ENCODE peak calls at places on chromosomes 11 and 22, in six cellular contexts. S, J, P, G, Z and K are unnamed samples.

GRCh38 chr11:31645747-31646146 is 136.2 kb downstream of the ELP4 start:
- DNase-seq in S (peak), J (peak), P (peak), G (peak), Z (no peak), K (peak)

GRCh38 chr11:57619331-57619730 is 21.8 kb downstream of the SERPING1 start:
- DNase-seq in S (no peak), J (peak), P (no peak), G (no peak), Z (peak), K (no peak)

GRCh38 chr11:44464741-44465140 is 100.7 kb upstream of the CD82 start:
- DNase-seq in S (no peak), J (peak), P (no peak), G (peak), Z (peak), K (peak)

GRCh38 chr11:60866911-60867870 is at the start of gene ZP1:
- DNase-seq in S (no peak), J (no peak), P (no peak), G (no peak), Z (no peak), K (peak)

GRCh38 chr22:31177420-31178162 is 17.6 kb downstream of the RNF185 start:
- DNase-seq in S (peak), J (no peak), P (peak), G (peak), Z (no peak), K (peak)

GRCh38 chr11:113556036-113556435 is 80.8 kb upstream of the DRD2 start:
- DNase-seq in S (no peak), J (no peak), P (no peak), G (no peak), Z (no peak), K (no peak)

GRCh38 chr11:127651888-127652221 is 651.3 kb upstream of the KIRREL3 start:
- DNase-seq in S (no peak), J (no peak), P (no peak), G (peak), Z (no peak), K (no peak)

GRCh38 chr22:42720263-42721044 is at the start of gene A4GALT:
- DNase-seq in S (peak), J (no peak), P (no peak), G (no peak), Z (peak), K (no peak)

GRCh38 chr22:23539135-23539838 is 40.8 kb downstream of the IGLL1 start:
- DNase-seq in S (peak), J (peak), P (peak), G (peak), Z (peak), K (peak)

GRCh38 chr11:116471608-116472007 is 301.2 kb downstream of the BUD13 start:
- DNase-seq in S (no peak), J (peak), P (peak), G (peak), Z (no peak), K (peak)

GRCh38 chr11:47980093-47980906 is at the start of gene PTPRJ:
- DNase-seq in S (peak), J (no peak), P (peak), G (peak), Z (peak), K (peak)

GRCh38 chr11:18865951-18866350 is 73.3 kb downstream of the MRGPRX1 start:
- DNase-seq in S (no peak), J (no peak), P (no peak), G (no peak), Z (no peak), K (no peak)

GRCh38 chr11:203945-204586 is 3.1 kb downstream of the BET1L start:
- DNase-seq in S (no peak), J (no peak), P (no peak), G (no peak), Z (no peak), K (no peak)

GRCh38 chr11:86990079-86990478 is 34.9 kb upstream of the FZD4 start:
- DNase-seq in S (no peak), J (no peak), P (peak), G (no peak), Z (no peak), K (no peak)

GRCh38 chr11:12175694-12176241 is 65.4 kb downstream of the MICAL2 start:
- DNase-seq in S (peak), J (peak), P (peak), G (peak), Z (no peak), K (peak)

GRCh38 chr11:119479685-119480275 is 56.8 kb upstream of the THY1 start:
- DNase-seq in S (peak), J (no peak), P (peak), G (peak), Z (peak), K (peak)

GRCh38 chr11:78212586-78213371 is 24.1 kb downstream of the USP35 start:
- DNase-seq in S (peak), J (no peak), P (peak), G (no peak), Z (no peak), K (no peak)

GRCh38 chr22:27045103-27045940 is 387.9 kb downstream of the MIAT start:
- DNase-seq in S (peak), J (no peak), P (peak), G (peak), Z (no peak), K (peak)

GRCh38 chr22:37218771-37219411 is 6.6 kb upstream of the SSTR3 start:
- DNase-seq in S (no peak), J (no peak), P (no peak), G (no peak), Z (peak), K (no peak)

GRCh38 chr22:46807458-46807857 is 45.0 kb downstream of the TBC1D22A start:
- DNase-seq in S (no peak), J (no peak), P (no peak), G (no peak), Z (no peak), K (no peak)

GRCh38 chr11:12556788-12557384 is 117.3 kb upstream of the TEAD1 start:
- DNase-seq in S (peak), J (peak), P (peak), G (no peak), Z (no peak), K (peak)

GRCh38 chr11:26608507-26609146 is 36.6 kb upstream of the MUC15 start:
- DNase-seq in S (no peak), J (no peak), P (no peak), G (no peak), Z (no peak), K (no peak)

GRCh38 chr11:94128171-94128745 is 383 bp upstream of the PANX1 start:
- DNase-seq in S (no peak), J (no peak), P (no peak), G (no peak), Z (peak), K (peak)

GRCh38 chr11:11073996-11074395 is 216.1 kb upstream of the ZBED5 start:
- DNase-seq in S (no peak), J (no peak), P (no peak), G (peak), Z (no peak), K (peak)

GRCh38 chr11:2443406-2443805 is 908 bp downstream of the TRPM5 start:
- DNase-seq in S (no peak), J (no peak), P (no peak), G (no peak), Z (no peak), K (no peak)

GRCh38 chr11:75858613-75859012 is 43.6 kb downstream of the UVRAG start:
- DNase-seq in S (peak), J (no peak), P (peak), G (peak), Z (no peak), K (peak)

GRCh38 chr11:128522063-128522942 is 65.1 kb downstream of the ETS1 start:
- DNase-seq in S (peak), J (peak), P (peak), G (peak), Z (peak), K (peak)

GRCh38 chr11:114483929-114484328 is 44.7 kb downstream of the REXO2 start:
- DNase-seq in S (no peak), J (no peak), P (no peak), G (no peak), Z (no peak), K (no peak)

GRCh38 chr11:116948375-116948774 is 111.0 kb upstream of the APOA1 start:
- DNase-seq in S (peak), J (peak), P (no peak), G (peak), Z (no peak), K (peak)

GRCh38 chr11:34263462-34264186 is 94.2 kb downstream of the ABTB2 start:
- DNase-seq in S (peak), J (peak), P (peak), G (peak), Z (no peak), K (peak)

GRCh38 chr22:39130892-39131855 is 21.3 kb downstream of the CBX7 start:
- DNase-seq in S (no peak), J (no peak), P (no peak), G (no peak), Z (no peak), K (no peak)

GRCh38 chr11:46564459-46564858 is 29.4 kb downstream of the AMBRA1 start:
- DNase-seq in S (no peak), J (no peak), P (peak), G (peak), Z (no peak), K (peak)

GRCh38 chr11:83691387-83692088 is 405.4 kb upstream of the CCDC90B start:
- DNase-seq in S (peak), J (no peak), P (peak), G (no peak), Z (no peak), K (peak)

GRCh38 chr11:116513894-116514293 is 258.9 kb downstream of the BUD13 start:
- DNase-seq in S (peak), J (peak), P (peak), G (no peak), Z (no peak), K (no peak)

GRCh38 chr22:49657275-49657973 is 170.2 kb downstream of the BRD1 start:
- DNase-seq in S (no peak), J (peak), P (no peak), G (no peak), Z (peak), K (no peak)

GRCh38 chr11:17939542-17939941 is 73.3 kb downstream of the SERGEF start:
- DNase-seq in S (no peak), J (no peak), P (no peak), G (no peak), Z (no peak), K (no peak)

GRCh38 chr11:96002754-96003290 is 78.9 kb upstream of the MTMR2 start:
- DNase-seq in S (no peak), J (no peak), P (no peak), G (no peak), Z (no peak), K (no peak)
- TF ChIP-seq CTCF in S (no peak), J (no peak), P (no peak), G (no peak), Z (no peak), K (no peak)

GRCh38 chr22:17235861-17236260 is 16.6 kb upstream of the ADA2 start:
- DNase-seq in S (no peak), J (no peak), P (no peak), G (no peak), Z (no peak), K (no peak)

GRCh38 chr22:17232406-17232805 is 13.2 kb upstream of the ADA2 start:
- DNase-seq in S (no peak), J (no peak), P (no peak), G (no peak), Z (no peak), K (no peak)

GRCh38 chr22:17234144-17234623 is 14.9 kb upstream of the ADA2 start:
- DNase-seq in S (peak), J (peak), P (no peak), G (no peak), Z (no peak), K (no peak)

GRCh38 chr22:17235149-17235655 is 16.0 kb upstream of the ADA2 start:
- DNase-seq in S (no peak), J (no peak), P (no peak), G (no peak), Z (no peak), K (no peak)

DNA sequence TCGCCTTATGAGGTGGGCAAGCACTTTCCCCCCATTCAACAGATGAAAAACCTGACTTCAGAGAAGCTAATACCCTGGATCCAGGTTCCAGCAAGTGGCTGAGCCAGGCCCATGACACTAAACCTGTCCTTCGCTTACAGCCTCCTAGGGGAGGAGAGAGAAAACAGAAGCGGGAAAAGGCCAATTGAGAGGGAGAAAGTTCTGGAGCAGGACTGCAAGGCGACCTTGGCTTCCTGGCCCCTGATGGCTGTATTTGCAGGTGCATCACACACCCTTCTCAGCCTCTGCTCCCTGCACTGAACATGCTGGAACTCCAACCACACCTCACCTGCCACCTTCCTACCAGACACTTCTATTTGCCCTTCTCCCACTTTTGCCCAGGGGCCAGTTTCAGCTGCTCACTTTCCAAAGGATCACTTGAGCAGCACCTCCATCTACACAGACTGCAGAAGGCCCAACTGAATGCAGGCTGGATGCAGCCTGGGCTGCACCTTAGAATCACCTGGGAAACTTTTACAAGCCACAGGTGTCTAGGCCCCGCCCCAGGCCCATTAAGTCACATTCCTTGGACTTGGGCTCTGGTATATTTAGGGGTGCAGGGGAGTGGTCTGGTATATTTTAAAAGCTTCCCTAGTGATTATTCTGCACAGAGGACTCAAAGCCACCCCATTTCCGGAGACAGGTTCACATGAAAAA is 14.3 kb upstream of the ADA2 start:
- DNase-seq in S (no peak), J (no peak), P (no peak), G (no peak), Z (no peak), K (no peak)
- H3K4me3 ChIP-seq in S (no peak), J (no peak), P (no peak), G (no peak), Z (no peak), K (no peak)

DNA sequence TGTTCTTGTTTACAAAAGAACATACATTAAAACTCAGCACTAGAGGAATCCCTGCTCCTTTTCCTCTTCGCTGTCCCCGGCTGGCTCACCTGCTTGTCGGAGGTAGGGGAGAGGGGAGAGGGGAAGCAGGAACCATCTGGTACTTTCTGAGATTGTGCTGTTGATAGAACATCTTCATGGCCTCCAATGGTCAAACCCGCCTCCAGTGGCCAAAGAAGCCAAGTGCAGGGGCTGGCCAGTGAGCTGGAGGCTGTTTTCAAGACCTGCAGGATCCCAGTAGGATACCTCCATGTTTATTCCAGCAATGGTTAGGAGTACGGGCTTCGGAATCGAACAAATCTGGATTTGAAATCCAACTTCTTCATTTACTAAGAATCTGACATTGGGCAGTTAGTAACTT is 92.6 kb downstream of the PKNOX2 start:
- DNase-seq in S (no peak), J (no peak), P (no peak), G (no peak), Z (no peak), K (no peak)
- TF ChIP-seq CTCF in S (peak), J (no peak), P (peak), G (peak), Z (no peak), K (no peak)

GRCh38 chr11:9775393-9775780 is 111.5 kb downstream of the SWAP70 start:
- DNase-seq in S (no peak), J (no peak), P (no peak), G (no peak), Z (no peak), K (no peak)

GRCh38 chr11:9774591-9775392 is 110.9 kb downstream of the SWAP70 start:
- DNase-seq in S (peak), J (no peak), P (peak), G (no peak), Z (no peak), K (peak)

GRCh38 chr11:9776203-9776602 is 112.3 kb downstream of the SWAP70 start:
- DNase-seq in S (no peak), J (no peak), P (no peak), G (no peak), Z (no peak), K (no peak)

GRCh38 chr11:9777525-9777924 is 113.6 kb downstream of the SWAP70 start:
- DNase-seq in S (no peak), J (no peak), P (no peak), G (no peak), Z (no peak), K (no peak)

GRCh38 chr11:9777066-9777465 is 113.2 kb downstream of the SWAP70 start:
- DNase-seq in S (no peak), J (no peak), P (no peak), G (no peak), Z (no peak), K (no peak)
- H3K4me3 ChIP-seq in S (no peak), J (no peak), P (no peak), G (no peak), Z (no peak), K (no peak)

DNA sequence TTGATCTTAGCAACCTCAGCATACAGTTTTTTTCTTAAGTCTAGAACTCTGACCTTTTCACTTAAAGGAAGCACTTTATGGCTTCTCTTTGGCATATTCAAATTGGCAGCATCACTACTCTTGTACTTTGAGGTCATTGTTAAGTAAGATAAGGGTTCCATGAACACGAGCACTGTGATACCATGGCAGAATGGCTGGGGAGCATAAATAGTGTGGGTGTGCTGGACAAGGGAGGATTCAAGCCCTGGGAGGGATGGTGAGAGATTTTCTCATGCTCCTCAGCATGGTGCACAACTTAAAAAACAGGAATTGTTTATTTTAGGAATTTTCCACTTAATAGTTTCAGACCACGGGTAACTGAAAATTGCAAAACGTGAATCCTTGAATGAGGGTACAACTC is 111.4 kb downstream of the ATXN10 start:
- DNase-seq in S (no peak), J (no peak), P (no peak), G (no peak), Z (no peak), K (no peak)
- TF ChIP-seq CTCF in S (no peak), J (no peak), P (no peak), G (no peak), Z (no peak), K (no peak)

GRCh38 chr11:65554842-65555395 is 3.2 kb downstream of the LTBP3 start:
- DNase-seq in S (no peak), J (no peak), P (no peak), G (no peak), Z (no peak), K (no peak)

GRCh38 chr11:65555693-65556231 is 2.4 kb downstream of the LTBP3 start:
- DNase-seq in S (peak), J (peak), P (peak), G (peak), Z (no peak), K (no peak)

GRCh38 chr11:65552413-65552951 is 5.7 kb downstream of the LTBP3 start:
- DNase-seq in S (no peak), J (no peak), P (no peak), G (no peak), Z (peak), K (no peak)

GRCh38 chr11:65553301-65554001 is 4.7 kb downstream of the LTBP3 start:
- DNase-seq in S (no peak), J (no peak), P (no peak), G (no peak), Z (peak), K (no peak)

DNA sequence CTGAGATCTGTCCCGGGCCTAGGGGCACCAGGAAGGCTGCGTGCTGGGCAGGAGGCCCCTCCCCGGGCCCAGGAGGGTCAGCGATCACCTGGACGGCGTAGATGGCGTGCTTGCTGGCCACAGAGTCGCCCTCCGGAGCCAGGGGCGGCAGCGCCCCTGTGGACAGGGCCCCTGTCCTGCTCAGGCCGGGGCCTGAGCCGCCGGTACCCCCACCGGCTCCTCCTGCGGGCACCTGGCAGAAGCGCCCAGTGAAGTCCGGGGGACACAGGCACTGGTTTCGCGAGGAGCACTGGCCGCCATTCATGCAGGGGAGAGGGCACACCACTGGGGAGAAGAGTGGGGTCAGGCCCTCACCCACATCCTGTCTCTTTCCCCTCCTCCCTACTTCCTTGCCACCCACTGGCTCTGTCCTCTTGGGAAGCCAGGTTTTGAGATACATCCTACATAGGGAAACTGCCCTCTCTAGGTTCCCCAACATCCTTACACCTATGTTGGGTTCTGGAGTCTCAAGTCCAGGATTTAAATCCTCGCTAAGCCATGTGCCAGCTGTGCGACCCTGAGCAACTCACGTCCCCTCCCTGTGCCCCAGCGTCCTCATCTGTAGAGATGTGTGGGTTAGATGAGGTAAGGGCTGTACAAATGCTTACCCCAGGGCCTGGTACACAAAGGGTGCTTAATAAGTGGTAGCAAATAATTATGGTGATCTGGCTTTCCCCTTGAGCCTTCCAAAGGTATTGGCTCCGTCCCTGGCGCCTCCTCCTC is 3.9 kb downstream of the LTBP3 start:
- DNase-seq in S (no peak), J (no peak), P (no peak), G (no peak), Z (no peak), K (no peak)
- H3K4me3 ChIP-seq in S (no peak), J (no peak), P (no peak), G (no peak), Z (no peak), K (no peak)

DNA sequence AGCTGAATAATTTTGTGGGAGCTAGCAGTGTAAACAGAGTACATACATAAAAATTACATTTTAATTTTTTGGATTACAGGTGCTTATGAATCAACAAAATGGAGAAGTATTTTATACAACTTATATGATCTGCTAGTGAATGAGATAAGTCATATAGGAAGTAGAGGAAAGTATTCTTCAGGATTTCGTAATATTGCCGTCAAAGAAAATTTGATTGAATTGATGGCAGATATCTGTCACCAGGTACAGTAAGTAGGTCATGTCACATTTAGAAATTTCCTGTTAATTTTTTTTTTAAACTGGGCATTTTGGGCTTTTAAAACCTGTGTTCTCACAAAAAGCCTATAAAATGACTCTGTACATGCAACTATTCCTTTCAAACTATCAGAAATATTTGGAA is 24.0 kb downstream of the ATM start:
- DNase-seq in S (no peak), J (no peak), P (no peak), G (no peak), Z (no peak), K (no peak)
- TF ChIP-seq CTCF in S (no peak), J (no peak), P (no peak), G (no peak), Z (no peak), K (no peak)